ENCODE peak calls at places on chromosomes 12 and 14, in four cellular contexts. One of them, this sample, is unnamed.

GRCh38 chr12:48003226-48004038 is 844 bp downstream of the COL2A1 start:
- DNase-seq in GM12891: no peak
- DNase-seq in K562: no peak
- DNase-seq in erythroblast: no peak
- DNase-seq in this sample: no peak

GRCh38 chr14:100875126-100875525 is 28.4 kb downstream of the RTL1 start:
- DNase-seq in GM12891: no peak
- DNase-seq in erythroblast: no peak
- DNase-seq in K562: no peak
- DNase-seq in this sample: no peak

GRCh38 chr14:59175404-59175803 is 13.1 kb upstream of the DAAM1 start:
- DNase-seq in GM12891: peak
- DNase-seq in K562: no peak
- DNase-seq in erythroblast: no peak
- DNase-seq in this sample: no peak

GRCh38 chr14:71142375-71143038 is 235.2 kb downstream of the PCNX1 start:
- DNase-seq in GM12891: no peak
- DNase-seq in erythroblast: no peak
- DNase-seq in K562: no peak
- DNase-seq in this sample: peak

GRCh38 chr14:62885451-62885850 is 159.8 kb downstream of the KCNH5 start:
- DNase-seq in GM12891: no peak
- DNase-seq in K562: no peak
- DNase-seq in erythroblast: no peak
- DNase-seq in this sample: no peak

GRCh38 chr12:124008629-124009028 is 35.6 kb downstream of the ZNF664 start:
- DNase-seq in GM12891: no peak
- DNase-seq in K562: no peak
- DNase-seq in erythroblast: no peak
- DNase-seq in this sample: no peak

GRCh38 chr14:22976620-22977433 is 5.5 kb downstream of the AJUBA start:
- DNase-seq in GM12891: no peak
- DNase-seq in K562: peak
- DNase-seq in erythroblast: no peak
- DNase-seq in this sample: no peak

GRCh38 chr12:53714004-53714403 is 13.2 kb downstream of the CALCOCO1 start:
- DNase-seq in erythroblast: no peak
- DNase-seq in GM12891: no peak
- DNase-seq in K562: no peak
- DNase-seq in this sample: no peak

GRCh38 chr12:121523741-121524140 is 57.1 kb downstream of the KDM2B start:
- DNase-seq in GM12891: no peak
- DNase-seq in K562: no peak
- DNase-seq in erythroblast: no peak
- DNase-seq in this sample: no peak

GRCh38 chr14:88541324-88541723 is 13.5 kb downstream of the PTPN21 start:
- DNase-seq in GM12891: no peak
- DNase-seq in erythroblast: no peak
- DNase-seq in K562: no peak
- DNase-seq in this sample: no peak

GRCh38 chr12:14387472-14387871 is 22.0 kb downstream of the ATF7IP start:
- DNase-seq in K562: no peak
- DNase-seq in GM12891: no peak
- DNase-seq in erythroblast: no peak
- DNase-seq in this sample: no peak

GRCh38 chr14:67934087-67934486 is 114.5 kb downstream of the RAD51B start:
- DNase-seq in erythroblast: peak
- DNase-seq in K562: peak
- DNase-seq in GM12891: peak
- DNase-seq in this sample: peak

GRCh38 chr14:90510208-90510607 is 113.4 kb downstream of the CALM1 start:
- DNase-seq in K562: no peak
- DNase-seq in erythroblast: no peak
- DNase-seq in GM12891: no peak
- DNase-seq in this sample: no peak

GRCh38 chr12:130104114-130104513 is 58.1 kb upstream of the FZD10 start:
- DNase-seq in K562: no peak
- DNase-seq in erythroblast: no peak
- DNase-seq in GM12891: no peak
- DNase-seq in this sample: no peak

GRCh38 chr12:127555071-127555470 is 711.9 kb upstream of the TMEM132C start:
- DNase-seq in GM12891: no peak
- DNase-seq in erythroblast: no peak
- DNase-seq in K562: no peak
- DNase-seq in this sample: no peak

GRCh38 chr14:41650802-41651201 is 44.1 kb downstream of the LRFN5 start:
- DNase-seq in K562: no peak
- DNase-seq in erythroblast: no peak
- DNase-seq in GM12891: no peak
- DNase-seq in this sample: no peak

GRCh38 chr12:12273291-12273957 is 6.6 kb upstream of the LRP6 start:
- DNase-seq in erythroblast: no peak
- DNase-seq in K562: no peak
- DNase-seq in GM12891: no peak
- DNase-seq in this sample: no peak

GRCh38 chr14:56119221-56119967 is 1.2 kb downstream of the PELI2 start:
- DNase-seq in GM12891: peak
- DNase-seq in erythroblast: peak
- DNase-seq in K562: no peak
- DNase-seq in this sample: no peak

GRCh38 chr12:59459966-59460365 is 135.9 kb upstream of the SLC16A7 start:
- DNase-seq in GM12891: no peak
- DNase-seq in erythroblast: no peak
- DNase-seq in K562: no peak
- DNase-seq in this sample: no peak

GRCh38 chr14:96077983-96078686 is 39.0 kb downstream of the C14orf132 start:
- DNase-seq in GM12891: no peak
- DNase-seq in erythroblast: no peak
- DNase-seq in K562: no peak
- DNase-seq in this sample: no peak

GRCh38 chr12:105444809-105445102 is 114.3 kb downstream of the C12orf75 start:
- DNase-seq in erythroblast: no peak
- DNase-seq in GM12891: no peak
- DNase-seq in K562: no peak
- DNase-seq in this sample: no peak

GRCh38 chr12:59194794-59195193 is 274.5 kb upstream of the LRIG3 start:
- DNase-seq in GM12891: no peak
- DNase-seq in erythroblast: no peak
- DNase-seq in K562: no peak
- DNase-seq in this sample: no peak

GRCh38 chr12:47904647-47905312 is at the start of gene VDR:
- DNase-seq in GM12891: peak
- DNase-seq in erythroblast: peak
- DNase-seq in K562: peak
- DNase-seq in this sample: peak

GRCh38 chr12:6963016-6963731 is 7.3 kb downstream of the PHB2 start:
- DNase-seq in GM12891: no peak
- DNase-seq in erythroblast: no peak
- DNase-seq in K562: no peak
- DNase-seq in this sample: no peak

GRCh38 chr12:11728154-11728755 is 78.8 kb downstream of the ETV6 start:
- DNase-seq in K562: no peak
- DNase-seq in erythroblast: no peak
- DNase-seq in GM12891: no peak
- DNase-seq in this sample: no peak

GRCh38 chr14:90400904-90401561 is 4.2 kb downstream of the CALM1 start:
- DNase-seq in erythroblast: no peak
- DNase-seq in K562: no peak
- DNase-seq in GM12891: no peak
- DNase-seq in this sample: no peak

GRCh38 chr12:51694146-51694545 is 103.1 kb downstream of the SCN8A start:
- DNase-seq in K562: no peak
- DNase-seq in GM12891: no peak
- DNase-seq in erythroblast: no peak
- DNase-seq in this sample: no peak

GRCh38 chr12:21828111-21828775 is 53.7 kb upstream of the KCNJ8 start:
- DNase-seq in erythroblast: no peak
- DNase-seq in K562: no peak
- DNase-seq in GM12891: no peak
- DNase-seq in this sample: no peak

GRCh38 chr14:20707622-20708021 is 19.1 kb downstream of the ANG start:
- DNase-seq in erythroblast: no peak
- DNase-seq in GM12891: no peak
- DNase-seq in K562: no peak
- DNase-seq in this sample: no peak

GRCh38 chr12:131159660-131160059 is 206.0 kb downstream of the ADGRD1 start:
- DNase-seq in K562: no peak
- DNase-seq in GM12891: no peak
- DNase-seq in erythroblast: no peak
- DNase-seq in this sample: no peak

DNA sequence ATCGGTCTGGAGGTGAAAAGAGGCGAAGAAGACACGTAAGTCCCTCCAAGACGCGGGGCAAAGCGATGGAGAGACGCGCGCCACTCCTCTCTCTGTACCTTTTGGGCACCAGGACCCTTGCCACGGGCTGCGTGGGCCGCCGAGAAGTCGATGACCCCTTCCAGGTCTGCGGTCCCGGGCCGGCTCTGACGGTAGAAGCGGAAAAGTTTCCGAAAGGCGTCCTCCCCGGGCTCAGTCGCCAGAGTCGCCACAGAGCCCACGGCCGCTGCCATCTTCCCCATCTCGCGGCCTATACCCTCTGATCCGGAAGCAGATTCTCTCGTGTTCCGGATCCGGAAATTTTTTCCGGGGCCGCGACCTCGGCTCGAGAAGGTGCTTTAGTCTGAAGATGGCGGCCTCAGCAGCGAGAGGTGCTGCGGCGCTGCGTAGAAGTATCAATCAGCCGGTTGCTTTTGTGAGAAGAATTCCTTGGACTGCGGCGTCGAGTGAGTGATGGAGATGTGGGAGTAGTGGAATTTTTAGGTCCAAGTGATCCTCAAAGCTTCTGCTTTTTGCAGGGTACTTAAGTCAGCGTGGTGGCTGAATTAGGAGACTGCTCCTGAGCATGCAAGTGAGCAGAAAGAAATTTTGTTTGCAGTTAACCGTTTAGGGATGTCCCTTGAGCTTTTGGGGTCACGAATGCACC is at the start of the genes ALKBH1 and SLIRP:
- DNase-seq in K562: peak
- DNase-seq in GM12891: peak
- DNase-seq in erythroblast: peak
- DNase-seq in this sample: peak
- TF ChIP-seq POLR2A in K562: peak
- TF ChIP-seq POLR2A in GM12891: peak
- TF ChIP-seq POLR2A in erythroblast: peak
- TF ChIP-seq POLR2A in this sample: peak

GRCh38 chr12:57278465-57279453 is 27.8 kb upstream of the STAC3 start:
- DNase-seq in K562: no peak
- DNase-seq in GM12891: no peak
- DNase-seq in erythroblast: no peak
- DNase-seq in this sample: no peak

GRCh38 chr12:57276935-57277563 is 26.1 kb upstream of the STAC3 start:
- DNase-seq in erythroblast: peak
- DNase-seq in GM12891: no peak
- DNase-seq in K562: peak
- DNase-seq in this sample: peak

GRCh38 chr12:57280234-57281062 is 29.5 kb upstream of the STAC3 start:
- DNase-seq in K562: peak
- DNase-seq in GM12891: peak
- DNase-seq in erythroblast: peak
- DNase-seq in this sample: peak
- TF ChIP-seq POLR2A in K562: peak
- TF ChIP-seq POLR2A in GM12891: no peak
- TF ChIP-seq POLR2A in erythroblast: no peak
- TF ChIP-seq POLR2A in this sample: peak

GRCh38 chr14:64501326-64502171 is 2.1 kb downstream of the ZBTB25 start:
- DNase-seq in GM12891: no peak
- DNase-seq in K562: no peak
- DNase-seq in erythroblast: no peak
- DNase-seq in this sample: peak
- TF ChIP-seq POLR2A in GM12891: no peak
- TF ChIP-seq POLR2A in K562: no peak
- TF ChIP-seq POLR2A in erythroblast: no peak
- TF ChIP-seq POLR2A in this sample: no peak

GRCh38 chr14:75906680-75907280 is 75.0 kb downstream of the TGFB3 start:
- DNase-seq in GM12891: peak
- DNase-seq in erythroblast: peak
- DNase-seq in K562: peak
- DNase-seq in this sample: no peak
- TF ChIP-seq POLR2A in GM12891: no peak
- TF ChIP-seq POLR2A in erythroblast: no peak
- TF ChIP-seq POLR2A in K562: no peak
- TF ChIP-seq POLR2A in this sample: no peak

GRCh38 chr12:27332407-27333310 is at the start of gene BMAL2:
- DNase-seq in GM12891: peak
- DNase-seq in erythroblast: peak
- DNase-seq in K562: peak
- DNase-seq in this sample: peak
- TF ChIP-seq POLR2A in GM12891: no peak
- TF ChIP-seq POLR2A in erythroblast: no peak
- TF ChIP-seq POLR2A in K562: no peak
- TF ChIP-seq POLR2A in this sample: peak

GRCh38 chr14:104651876-104652260 is 37.5 kb upstream of the INF2 start:
- DNase-seq in erythroblast: no peak
- DNase-seq in K562: no peak
- DNase-seq in GM12891: no peak
- DNase-seq in this sample: no peak
- TF ChIP-seq POLR2A in erythroblast: no peak
- TF ChIP-seq POLR2A in K562: no peak
- TF ChIP-seq POLR2A in GM12891: no peak
- TF ChIP-seq POLR2A in this sample: no peak